ENCODE peak calls at places on chromosome 14, in five cellular contexts. One of them, this sample, is unnamed. For H3K9me3 and H3K4me1, the result is how much of the 10 kb centered on the place peaks cover.

GRCh38 chr14:93343266-93343665 is 3.7 kb upstream of the COX8C start:
- DNase-seq in sigmoid colon: no peak
- DNase-seq in RWPE2: no peak
- DNase-seq in ascending aorta: no peak
- DNase-seq in naive thymus-derived CD4-positive, alpha-beta T cell: no peak
- DNase-seq in this sample: no peak

GRCh38 chr14:106691601-106692291 is 1165.4 kb downstream of the TMEM121 start:
- DNase-seq in sigmoid colon: no peak
- DNase-seq in RWPE2: no peak
- DNase-seq in ascending aorta: no peak
- DNase-seq in naive thymus-derived CD4-positive, alpha-beta T cell: peak
- DNase-seq in this sample: no peak

GRCh38 chr14:39266589-39266870 is 32.8 kb downstream of the MIA2 start:
- DNase-seq in sigmoid colon: peak
- DNase-seq in RWPE2: peak
- DNase-seq in ascending aorta: peak
- DNase-seq in naive thymus-derived CD4-positive, alpha-beta T cell: no peak
- DNase-seq in this sample: no peak

GRCh38 chr14:51004801-51005526 is 60.7 kb upstream of the PYGL start:
- DNase-seq in sigmoid colon: no peak
- DNase-seq in RWPE2: no peak
- DNase-seq in ascending aorta: no peak
- DNase-seq in naive thymus-derived CD4-positive, alpha-beta T cell: no peak
- DNase-seq in this sample: peak

GRCh38 chr14:68695326-68695768 is 97.5 kb downstream of the ZFP36L1 start:
- DNase-seq in sigmoid colon: peak
- DNase-seq in RWPE2: peak
- DNase-seq in ascending aorta: peak
- DNase-seq in naive thymus-derived CD4-positive, alpha-beta T cell: no peak
- DNase-seq in this sample: peak

GRCh38 chr14:105388976-105389375 is 9.4 kb upstream of the TEX22 start:
- DNase-seq in sigmoid colon: no peak
- DNase-seq in RWPE2: no peak
- DNase-seq in ascending aorta: no peak
- DNase-seq in naive thymus-derived CD4-positive, alpha-beta T cell: no peak
- DNase-seq in this sample: no peak

GRCh38 chr14:80425686-80426085 is 214.4 kb upstream of the DIO2 start:
- DNase-seq in sigmoid colon: no peak
- DNase-seq in RWPE2: peak
- DNase-seq in ascending aorta: no peak
- DNase-seq in naive thymus-derived CD4-positive, alpha-beta T cell: no peak
- DNase-seq in this sample: peak

GRCh38 chr14:30779210-30779609 is 95.1 kb upstream of the COCH start:
- DNase-seq in sigmoid colon: no peak
- DNase-seq in RWPE2: no peak
- DNase-seq in ascending aorta: no peak
- DNase-seq in naive thymus-derived CD4-positive, alpha-beta T cell: no peak
- DNase-seq in this sample: peak

GRCh38 chr14:72711936-72712335 is 182.0 kb downstream of the DPF3 start:
- DNase-seq in sigmoid colon: peak
- DNase-seq in RWPE2: no peak
- DNase-seq in ascending aorta: no peak
- DNase-seq in naive thymus-derived CD4-positive, alpha-beta T cell: no peak
- DNase-seq in this sample: no peak

GRCh38 chr14:56810850-56811595 is 744 bp upstream of the OTX2 start:
- DNase-seq in sigmoid colon: no peak
- DNase-seq in RWPE2: no peak
- DNase-seq in ascending aorta: no peak
- DNase-seq in naive thymus-derived CD4-positive, alpha-beta T cell: no peak
- DNase-seq in this sample: no peak

GRCh38 chr14:102164241-102164641 is 24.5 kb downstream of the WDR20 start:
- DNase-seq in sigmoid colon: no peak
- DNase-seq in RWPE2: no peak
- DNase-seq in ascending aorta: no peak
- DNase-seq in naive thymus-derived CD4-positive, alpha-beta T cell: no peak
- DNase-seq in this sample: no peak

GRCh38 chr14:31221266-31221665 is 13.7 kb upstream of the HECTD1 start:
- DNase-seq in sigmoid colon: no peak
- DNase-seq in RWPE2: no peak
- DNase-seq in ascending aorta: no peak
- DNase-seq in naive thymus-derived CD4-positive, alpha-beta T cell: no peak
- DNase-seq in this sample: no peak

GRCh38 chr14:81392052-81392451 is 8.1 kb downstream of the STON2 start:
- DNase-seq in sigmoid colon: no peak
- DNase-seq in RWPE2: no peak
- DNase-seq in ascending aorta: no peak
- DNase-seq in naive thymus-derived CD4-positive, alpha-beta T cell: no peak
- DNase-seq in this sample: no peak

GRCh38 chr14:92037989-92038388 is 1.9 kb downstream of the TRIP11 start:
- DNase-seq in sigmoid colon: no peak
- DNase-seq in RWPE2: no peak
- DNase-seq in ascending aorta: no peak
- DNase-seq in naive thymus-derived CD4-positive, alpha-beta T cell: no peak
- DNase-seq in this sample: no peak

GRCh38 chr14:34361504-34362011 is 100.5 kb downstream of the SPTSSA start:
- DNase-seq in sigmoid colon: no peak
- DNase-seq in RWPE2: no peak
- DNase-seq in ascending aorta: no peak
- DNase-seq in naive thymus-derived CD4-positive, alpha-beta T cell: no peak
- DNase-seq in this sample: no peak

GRCh38 chr14:47277703-47278102 is 397.7 kb downstream of the MDGA2 start:
- DNase-seq in sigmoid colon: no peak
- DNase-seq in RWPE2: no peak
- DNase-seq in ascending aorta: no peak
- DNase-seq in naive thymus-derived CD4-positive, alpha-beta T cell: no peak
- DNase-seq in this sample: peak

DNA sequence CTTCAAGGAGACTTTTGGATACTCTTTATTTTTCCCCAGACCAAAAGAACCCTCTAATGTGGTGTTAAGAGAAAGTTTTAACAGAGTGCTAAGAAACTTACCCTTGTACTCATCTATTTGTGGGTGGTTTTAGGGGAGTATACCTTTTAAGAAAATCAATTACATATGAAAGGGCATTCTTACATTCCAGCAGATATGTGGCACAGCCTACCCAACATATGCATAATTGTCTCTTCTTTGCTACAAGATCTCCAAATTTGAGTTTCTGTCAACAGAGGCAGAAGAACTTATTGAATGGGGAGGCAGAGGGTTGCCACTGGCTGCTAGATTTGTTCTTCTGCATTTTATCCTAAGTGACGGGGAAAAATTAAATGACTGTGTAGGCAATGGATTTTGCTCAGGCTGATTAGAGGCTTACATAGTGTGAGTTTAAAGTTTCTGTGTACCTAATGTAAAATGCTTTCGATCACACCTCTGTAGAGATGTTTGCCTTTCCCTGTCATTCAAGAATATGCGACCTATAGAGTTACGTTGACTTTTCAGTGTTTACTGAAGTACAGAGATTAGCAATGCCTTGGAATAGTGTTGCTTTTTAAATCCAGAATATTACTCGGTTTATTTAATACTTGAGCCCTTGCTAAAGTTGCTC is 54.6 kb downstream of the PROX2 start:
- DNase-seq in sigmoid colon: no peak
- DNase-seq in RWPE2: no peak
- DNase-seq in ascending aorta: no peak
- DNase-seq in naive thymus-derived CD4-positive, alpha-beta T cell: no peak
- DNase-seq in this sample: no peak
- H3K9me3 ChIP-seq in sigmoid colon: under half
- H3K9me3 ChIP-seq in RWPE2: under half
- H3K9me3 ChIP-seq in ascending aorta: under half
- H3K9me3 ChIP-seq in naive thymus-derived CD4-positive, alpha-beta T cell: under half
- H3K9me3 ChIP-seq in this sample: under half

GRCh38 chr14:77027538-77028383 is 747 bp downstream of the IRF2BPL start:
- DNase-seq in sigmoid colon: peak
- DNase-seq in RWPE2: peak
- DNase-seq in ascending aorta: peak
- DNase-seq in naive thymus-derived CD4-positive, alpha-beta T cell: peak
- DNase-seq in this sample: peak
- H3K4me1 ChIP-seq in sigmoid colon: half or more
- H3K4me1 ChIP-seq in RWPE2: under half
- H3K4me1 ChIP-seq in ascending aorta: under half
- H3K4me1 ChIP-seq in naive thymus-derived CD4-positive, alpha-beta T cell: half or more
- H3K4me1 ChIP-seq in this sample: under half

GRCh38 chr14:62455446-62455845 is 589.8 kb downstream of the KCNH5 start:
- DNase-seq in sigmoid colon: no peak
- DNase-seq in RWPE2: no peak
- DNase-seq in ascending aorta: no peak
- DNase-seq in naive thymus-derived CD4-positive, alpha-beta T cell: no peak
- DNase-seq in this sample: no peak
- H3K9me3 ChIP-seq in sigmoid colon: under half
- H3K9me3 ChIP-seq in RWPE2: under half
- H3K9me3 ChIP-seq in ascending aorta: under half
- H3K9me3 ChIP-seq in naive thymus-derived CD4-positive, alpha-beta T cell: under half
- H3K9me3 ChIP-seq in this sample: under half

GRCh38 chr14:49971156-49972141 is 78.6 kb downstream of the ARF6 start:
- DNase-seq in sigmoid colon: no peak
- DNase-seq in RWPE2: no peak
- DNase-seq in ascending aorta: no peak
- DNase-seq in naive thymus-derived CD4-positive, alpha-beta T cell: peak
- DNase-seq in this sample: no peak
- H3K4me1 ChIP-seq in sigmoid colon: under half
- H3K4me1 ChIP-seq in RWPE2: half or more
- H3K4me1 ChIP-seq in ascending aorta: under half
- H3K4me1 ChIP-seq in naive thymus-derived CD4-positive, alpha-beta T cell: under half
- H3K4me1 ChIP-seq in this sample: under half

DNA sequence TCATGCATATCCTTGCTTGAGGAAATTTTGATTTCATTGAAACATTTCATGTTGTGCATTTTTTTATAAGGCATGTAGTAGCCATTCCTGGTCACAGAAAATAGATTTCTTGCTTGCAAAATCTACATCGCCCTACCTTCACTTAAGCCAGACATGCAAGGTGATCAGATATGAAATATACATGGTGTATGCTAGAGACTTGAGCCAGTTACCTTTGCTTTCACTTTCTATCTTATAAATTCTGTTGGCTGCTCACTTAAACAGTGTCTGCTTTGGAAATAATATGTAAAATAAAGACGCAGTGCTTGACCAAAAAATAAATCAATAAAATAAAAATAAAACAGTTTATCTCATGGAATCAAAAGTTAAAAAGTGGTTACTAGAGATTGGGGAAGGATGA is 136.5 kb downstream of the LRFN5 start:
- DNase-seq in sigmoid colon: no peak
- DNase-seq in RWPE2: no peak
- DNase-seq in ascending aorta: no peak
- DNase-seq in naive thymus-derived CD4-positive, alpha-beta T cell: no peak
- DNase-seq in this sample: no peak
- H3K9me3 ChIP-seq in sigmoid colon: under half
- H3K9me3 ChIP-seq in RWPE2: under half
- H3K9me3 ChIP-seq in ascending aorta: under half
- H3K9me3 ChIP-seq in naive thymus-derived CD4-positive, alpha-beta T cell: under half
- H3K9me3 ChIP-seq in this sample: under half

GRCh38 chr14:52914295-52914694 is 36.6 kb downstream of the FERMT2 start:
- DNase-seq in sigmoid colon: no peak
- DNase-seq in RWPE2: no peak
- DNase-seq in ascending aorta: no peak
- DNase-seq in naive thymus-derived CD4-positive, alpha-beta T cell: no peak
- DNase-seq in this sample: no peak
- H3K4me1 ChIP-seq in sigmoid colon: half or more
- H3K4me1 ChIP-seq in RWPE2: under half
- H3K4me1 ChIP-seq in ascending aorta: under half
- H3K4me1 ChIP-seq in naive thymus-derived CD4-positive, alpha-beta T cell: under half
- H3K4me1 ChIP-seq in this sample: under half

GRCh38 chr14:27006520-27006919 is 408.7 kb upstream of the NOVA1 start:
- DNase-seq in sigmoid colon: no peak
- DNase-seq in RWPE2: no peak
- DNase-seq in ascending aorta: no peak
- DNase-seq in naive thymus-derived CD4-positive, alpha-beta T cell: no peak
- DNase-seq in this sample: no peak
- H3K9me3 ChIP-seq in sigmoid colon: under half
- H3K9me3 ChIP-seq in RWPE2: under half
- H3K9me3 ChIP-seq in ascending aorta: under half
- H3K9me3 ChIP-seq in naive thymus-derived CD4-positive, alpha-beta T cell: under half
- H3K9me3 ChIP-seq in this sample: under half

DNA sequence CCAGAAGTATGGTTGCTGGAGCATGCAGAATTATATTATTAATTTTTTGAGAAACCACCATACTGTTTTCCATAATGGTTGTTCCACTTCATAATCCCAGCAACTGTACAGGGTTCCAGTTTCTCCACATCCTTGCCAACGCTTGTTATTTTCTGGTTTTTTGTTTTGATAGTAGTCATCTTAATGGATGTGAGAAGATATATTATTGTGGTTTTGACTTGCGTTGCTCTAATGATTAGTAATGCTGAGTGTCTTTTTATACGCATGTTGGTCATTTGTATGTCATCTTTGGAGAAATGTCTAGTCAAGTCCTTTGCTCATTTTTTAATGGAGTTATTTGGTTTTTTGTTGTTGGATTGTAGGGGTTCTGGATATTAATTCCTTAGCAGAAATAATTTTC is 58.1 kb downstream of the DAAM1 start:
- DNase-seq in sigmoid colon: no peak
- DNase-seq in RWPE2: no peak
- DNase-seq in ascending aorta: no peak
- DNase-seq in naive thymus-derived CD4-positive, alpha-beta T cell: no peak
- DNase-seq in this sample: peak
- H3K4me1 ChIP-seq in sigmoid colon: half or more
- H3K4me1 ChIP-seq in RWPE2: under half
- H3K4me1 ChIP-seq in ascending aorta: under half
- H3K4me1 ChIP-seq in naive thymus-derived CD4-positive, alpha-beta T cell: under half
- H3K4me1 ChIP-seq in this sample: under half

DNA sequence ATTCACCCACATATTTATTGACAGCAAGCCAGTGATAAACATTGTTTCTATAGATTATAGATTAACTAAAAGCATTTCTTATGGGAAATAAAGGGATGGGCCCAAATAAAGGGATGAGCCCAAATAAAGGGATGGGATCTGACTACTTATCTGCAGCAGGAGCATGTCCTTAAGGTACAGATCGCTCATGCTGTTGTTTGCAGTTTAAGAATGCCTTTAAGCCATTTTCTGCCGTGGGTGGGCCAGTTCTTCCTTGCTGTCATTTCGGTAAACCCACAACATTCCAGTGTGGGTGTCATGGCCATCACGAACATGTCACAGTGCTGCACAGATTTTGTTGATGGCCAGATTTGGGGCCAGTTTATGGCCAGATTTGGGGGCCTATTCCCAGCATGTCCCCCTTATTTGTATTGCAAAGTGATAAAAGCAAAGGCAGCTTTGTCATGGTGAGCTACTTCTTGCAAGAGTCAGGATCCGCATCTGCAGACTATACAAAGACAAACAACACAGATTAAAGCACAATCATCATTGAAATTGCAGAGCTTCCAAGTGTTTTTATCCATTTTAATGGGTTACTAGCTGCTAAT is 700.7 kb downstream of the LRFN5 start:
- DNase-seq in sigmoid colon: no peak
- DNase-seq in RWPE2: no peak
- DNase-seq in ascending aorta: no peak
- DNase-seq in naive thymus-derived CD4-positive, alpha-beta T cell: no peak
- DNase-seq in this sample: no peak
- H3K9me3 ChIP-seq in sigmoid colon: under half
- H3K9me3 ChIP-seq in RWPE2: under half
- H3K9me3 ChIP-seq in ascending aorta: under half
- H3K9me3 ChIP-seq in naive thymus-derived CD4-positive, alpha-beta T cell: under half
- H3K9me3 ChIP-seq in this sample: under half